ENCODE peak calls at places on chromosomes 5 and 9, in nine cellular contexts. One of them, this sample, is unnamed. For H3K27me3 and H3K36me3, the result is how much of the 10 kb centered on the place peaks cover.

GRCh38 chr5:150394103-150394502 is 18.6 kb downstream of the CD74 start:
- DNase-seq in tibial artery: no peak
- DNase-seq in endodermal cell: no peak
- DNase-seq in heart left ventricle: no peak
- DNase-seq in aorta: no peak
- DNase-seq in cardiac muscle cell: no peak
- DNase-seq in upper lobe of left lung: no peak
- DNase-seq in CD8-positive, alpha-beta memory T cell: no peak
- DNase-seq in ovary: no peak
- DNase-seq in this sample: no peak

GRCh38 chr9:137266162-137266527 is 11.0 kb downstream of the NELFB start:
- DNase-seq in upper lobe of left lung: no peak
- DNase-seq in ovary: no peak
- DNase-seq in cardiac muscle cell: no peak
- DNase-seq in tibial artery: no peak
- DNase-seq in endodermal cell: no peak
- DNase-seq in CD8-positive, alpha-beta memory T cell: no peak
- DNase-seq in aorta: peak
- DNase-seq in heart left ventricle: no peak
- DNase-seq in this sample: peak

GRCh38 chr5:135578685-135579341 is at the start of gene CXCL14:
- DNase-seq in tibial artery: peak
- DNase-seq in cardiac muscle cell: peak
- DNase-seq in heart left ventricle: no peak
- DNase-seq in CD8-positive, alpha-beta memory T cell: no peak
- DNase-seq in upper lobe of left lung: peak
- DNase-seq in endodermal cell: peak
- DNase-seq in ovary: no peak
- DNase-seq in aorta: peak
- DNase-seq in this sample: peak

GRCh38 chr5:42881416-42882109 is 69.9 kb upstream of the SELENOP start:
- DNase-seq in ovary: no peak
- DNase-seq in endodermal cell: no peak
- DNase-seq in heart left ventricle: no peak
- DNase-seq in cardiac muscle cell: no peak
- DNase-seq in aorta: no peak
- DNase-seq in upper lobe of left lung: no peak
- DNase-seq in CD8-positive, alpha-beta memory T cell: no peak
- DNase-seq in tibial artery: no peak
- DNase-seq in this sample: no peak

GRCh38 chr5:73126381-73126780 is 6.0 kb downstream of the TMEM171 start:
- DNase-seq in endodermal cell: no peak
- DNase-seq in tibial artery: no peak
- DNase-seq in cardiac muscle cell: no peak
- DNase-seq in upper lobe of left lung: no peak
- DNase-seq in ovary: no peak
- DNase-seq in heart left ventricle: no peak
- DNase-seq in CD8-positive, alpha-beta memory T cell: no peak
- DNase-seq in aorta: no peak
- DNase-seq in this sample: no peak

GRCh38 chr5:131064669-131065371 is 100.2 kb downstream of the HINT1 start:
- DNase-seq in endodermal cell: no peak
- DNase-seq in tibial artery: no peak
- DNase-seq in aorta: no peak
- DNase-seq in CD8-positive, alpha-beta memory T cell: no peak
- DNase-seq in cardiac muscle cell: no peak
- DNase-seq in heart left ventricle: no peak
- DNase-seq in upper lobe of left lung: no peak
- DNase-seq in ovary: no peak
- DNase-seq in this sample: no peak

GRCh38 chr5:51488803-51489642 is 105.8 kb downstream of the ISL1 start:
- DNase-seq in upper lobe of left lung: no peak
- DNase-seq in aorta: no peak
- DNase-seq in ovary: no peak
- DNase-seq in endodermal cell: no peak
- DNase-seq in cardiac muscle cell: no peak
- DNase-seq in heart left ventricle: no peak
- DNase-seq in tibial artery: no peak
- DNase-seq in CD8-positive, alpha-beta memory T cell: no peak
- DNase-seq in this sample: no peak

GRCh38 chr9:116175616-116176015 is 22.0 kb downstream of the PAPPA start:
- DNase-seq in endodermal cell: no peak
- DNase-seq in cardiac muscle cell: no peak
- DNase-seq in tibial artery: no peak
- DNase-seq in aorta: no peak
- DNase-seq in CD8-positive, alpha-beta memory T cell: no peak
- DNase-seq in upper lobe of left lung: no peak
- DNase-seq in heart left ventricle: no peak
- DNase-seq in ovary: no peak
- DNase-seq in this sample: no peak

GRCh38 chr9:137138701-137139467 is at the start of gene GRIN1:
- DNase-seq in CD8-positive, alpha-beta memory T cell: peak
- DNase-seq in endodermal cell: peak
- DNase-seq in heart left ventricle: no peak
- DNase-seq in tibial artery: no peak
- DNase-seq in cardiac muscle cell: peak
- DNase-seq in upper lobe of left lung: no peak
- DNase-seq in aorta: no peak
- DNase-seq in ovary: peak
- DNase-seq in this sample: peak

GRCh38 chr5:61471352-61471751 is 139.3 kb downstream of the ZSWIM6 start:
- DNase-seq in aorta: no peak
- DNase-seq in tibial artery: no peak
- DNase-seq in cardiac muscle cell: no peak
- DNase-seq in heart left ventricle: no peak
- DNase-seq in endodermal cell: no peak
- DNase-seq in ovary: no peak
- DNase-seq in upper lobe of left lung: no peak
- DNase-seq in CD8-positive, alpha-beta memory T cell: no peak
- DNase-seq in this sample: no peak

GRCh38 chr9:81737871-81738507 is 48.6 kb upstream of the TLE1 start:
- DNase-seq in tibial artery: peak
- DNase-seq in ovary: no peak
- DNase-seq in aorta: no peak
- DNase-seq in heart left ventricle: no peak
- DNase-seq in endodermal cell: peak
- DNase-seq in upper lobe of left lung: peak
- DNase-seq in CD8-positive, alpha-beta memory T cell: no peak
- DNase-seq in cardiac muscle cell: no peak
- DNase-seq in this sample: no peak

GRCh38 chr9:134590240-134591081 is 51.1 kb upstream of the COL5A1 start:
- DNase-seq in aorta: no peak
- DNase-seq in ovary: no peak
- DNase-seq in cardiac muscle cell: no peak
- DNase-seq in CD8-positive, alpha-beta memory T cell: no peak
- DNase-seq in heart left ventricle: no peak
- DNase-seq in upper lobe of left lung: peak
- DNase-seq in endodermal cell: peak
- DNase-seq in tibial artery: no peak
- DNase-seq in this sample: peak

GRCh38 chr5:65994117-65994786 is 67.9 kb downstream of the ERBIN start:
- DNase-seq in endodermal cell: no peak
- DNase-seq in aorta: no peak
- DNase-seq in tibial artery: no peak
- DNase-seq in heart left ventricle: no peak
- DNase-seq in upper lobe of left lung: no peak
- DNase-seq in CD8-positive, alpha-beta memory T cell: no peak
- DNase-seq in ovary: no peak
- DNase-seq in cardiac muscle cell: no peak
- DNase-seq in this sample: no peak

GRCh38 chr5:124661317-124662141 is 84.9 kb downstream of the ZNF608 start:
- DNase-seq in upper lobe of left lung: peak
- DNase-seq in endodermal cell: peak
- DNase-seq in CD8-positive, alpha-beta memory T cell: no peak
- DNase-seq in heart left ventricle: no peak
- DNase-seq in aorta: no peak
- DNase-seq in ovary: no peak
- DNase-seq in cardiac muscle cell: peak
- DNase-seq in tibial artery: no peak
- DNase-seq in this sample: no peak

GRCh38 chr5:42985129-42986037 is 54.7 kb downstream of the ANXA2R start:
- DNase-seq in ovary: no peak
- DNase-seq in cardiac muscle cell: no peak
- DNase-seq in aorta: no peak
- DNase-seq in tibial artery: no peak
- DNase-seq in heart left ventricle: no peak
- DNase-seq in upper lobe of left lung: no peak
- DNase-seq in endodermal cell: no peak
- DNase-seq in CD8-positive, alpha-beta memory T cell: no peak
- DNase-seq in this sample: no peak

GRCh38 chr9:114223564-114224246 is 68.4 kb downstream of the COL27A1 start:
- DNase-seq in heart left ventricle: no peak
- DNase-seq in endodermal cell: no peak
- DNase-seq in cardiac muscle cell: no peak
- DNase-seq in ovary: no peak
- DNase-seq in tibial artery: no peak
- DNase-seq in upper lobe of left lung: no peak
- DNase-seq in CD8-positive, alpha-beta memory T cell: no peak
- DNase-seq in aorta: no peak
- DNase-seq in this sample: no peak

DNA sequence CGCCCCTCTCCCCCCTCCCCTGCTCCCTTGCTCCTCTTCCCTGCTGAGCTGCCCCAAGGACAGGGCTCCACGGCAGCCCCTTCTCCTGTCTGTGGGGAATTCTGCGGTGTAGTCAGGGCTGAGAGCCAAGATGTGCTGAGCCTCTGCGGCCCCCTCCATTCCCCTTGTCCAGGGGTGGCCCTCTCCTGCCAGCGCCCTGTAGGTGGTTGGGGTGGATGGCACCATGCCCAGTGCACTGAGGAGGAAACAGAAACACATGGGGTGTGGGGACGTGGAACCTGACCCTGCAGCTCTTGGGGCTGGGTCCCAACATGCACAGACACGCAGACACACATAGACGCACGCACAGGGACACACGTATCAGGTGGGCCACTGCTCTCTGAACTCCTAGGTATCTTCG is 64.6 kb downstream of the HMCN2 start:
- DNase-seq in ovary: no peak
- DNase-seq in aorta: no peak
- DNase-seq in upper lobe of left lung: no peak
- DNase-seq in tibial artery: no peak
- DNase-seq in endodermal cell: no peak
- DNase-seq in cardiac muscle cell: no peak
- DNase-seq in heart left ventricle: no peak
- DNase-seq in CD8-positive, alpha-beta memory T cell: no peak
- DNase-seq in this sample: no peak
- H3K27me3 ChIP-seq in ovary: under half
- H3K27me3 ChIP-seq in aorta: under half
- H3K27me3 ChIP-seq in upper lobe of left lung: under half
- H3K27me3 ChIP-seq in tibial artery: under half
- H3K27me3 ChIP-seq in endodermal cell: under half
- H3K27me3 ChIP-seq in cardiac muscle cell: under half
- H3K27me3 ChIP-seq in heart left ventricle: under half
- H3K27me3 ChIP-seq in CD8-positive, alpha-beta memory T cell: under half
- H3K27me3 ChIP-seq in this sample: under half

GRCh38 chr9:128634651-128635262 is 21.9 kb downstream of the DYNC2I2 start:
- DNase-seq in ovary: no peak
- DNase-seq in CD8-positive, alpha-beta memory T cell: no peak
- DNase-seq in heart left ventricle: peak
- DNase-seq in endodermal cell: no peak
- DNase-seq in upper lobe of left lung: peak
- DNase-seq in cardiac muscle cell: no peak
- DNase-seq in tibial artery: no peak
- DNase-seq in aorta: no peak
- DNase-seq in this sample: no peak
- H3K4me3 ChIP-seq in ovary: no peak
- H3K4me3 ChIP-seq in CD8-positive, alpha-beta memory T cell: no peak
- H3K4me3 ChIP-seq in heart left ventricle: peak
- H3K4me3 ChIP-seq in endodermal cell: no peak
- H3K4me3 ChIP-seq in upper lobe of left lung: no peak
- H3K4me3 ChIP-seq in cardiac muscle cell: no peak
- H3K4me3 ChIP-seq in tibial artery: no peak
- H3K4me3 ChIP-seq in aorta: no peak
- H3K4me3 ChIP-seq in this sample: no peak

GRCh38 chr5:157215826-157216167 is 35.2 kb downstream of the ITK start:
- DNase-seq in heart left ventricle: no peak
- DNase-seq in aorta: no peak
- DNase-seq in CD8-positive, alpha-beta memory T cell: no peak
- DNase-seq in tibial artery: no peak
- DNase-seq in ovary: no peak
- DNase-seq in cardiac muscle cell: no peak
- DNase-seq in endodermal cell: peak
- DNase-seq in upper lobe of left lung: peak
- DNase-seq in this sample: no peak

GRCh38 chr5:157215143-157215825 is 34.6 kb downstream of the ITK start:
- DNase-seq in upper lobe of left lung: no peak
- DNase-seq in heart left ventricle: no peak
- DNase-seq in CD8-positive, alpha-beta memory T cell: no peak
- DNase-seq in cardiac muscle cell: no peak
- DNase-seq in aorta: no peak
- DNase-seq in ovary: no peak
- DNase-seq in endodermal cell: no peak
- DNase-seq in tibial artery: no peak
- DNase-seq in this sample: no peak

GRCh38 chr5:157217289-157218024 is 36.8 kb downstream of the ITK start:
- DNase-seq in cardiac muscle cell: no peak
- DNase-seq in ovary: no peak
- DNase-seq in aorta: no peak
- DNase-seq in endodermal cell: no peak
- DNase-seq in CD8-positive, alpha-beta memory T cell: no peak
- DNase-seq in tibial artery: no peak
- DNase-seq in upper lobe of left lung: no peak
- DNase-seq in heart left ventricle: no peak
- DNase-seq in this sample: no peak

GRCh38 chr5:157214399-157214798 is 33.8 kb downstream of the ITK start:
- DNase-seq in upper lobe of left lung: no peak
- DNase-seq in aorta: no peak
- DNase-seq in CD8-positive, alpha-beta memory T cell: no peak
- DNase-seq in ovary: no peak
- DNase-seq in heart left ventricle: no peak
- DNase-seq in tibial artery: no peak
- DNase-seq in endodermal cell: no peak
- DNase-seq in cardiac muscle cell: no peak
- DNase-seq in this sample: no peak

GRCh38 chr5:157216395-157217142 is 35.9 kb downstream of the ITK start:
- DNase-seq in tibial artery: no peak
- DNase-seq in aorta: no peak
- DNase-seq in ovary: no peak
- DNase-seq in endodermal cell: no peak
- DNase-seq in CD8-positive, alpha-beta memory T cell: no peak
- DNase-seq in cardiac muscle cell: no peak
- DNase-seq in heart left ventricle: no peak
- DNase-seq in upper lobe of left lung: no peak
- DNase-seq in this sample: no peak
- H3K36me3 ChIP-seq in tibial artery: under half
- H3K36me3 ChIP-seq in aorta: under half
- H3K36me3 ChIP-seq in ovary: under half
- H3K36me3 ChIP-seq in endodermal cell: under half
- H3K36me3 ChIP-seq in CD8-positive, alpha-beta memory T cell: half or more
- H3K36me3 ChIP-seq in cardiac muscle cell: under half
- H3K36me3 ChIP-seq in heart left ventricle: under half
- H3K36me3 ChIP-seq in upper lobe of left lung: under half
- H3K36me3 ChIP-seq in this sample: under half

DNA sequence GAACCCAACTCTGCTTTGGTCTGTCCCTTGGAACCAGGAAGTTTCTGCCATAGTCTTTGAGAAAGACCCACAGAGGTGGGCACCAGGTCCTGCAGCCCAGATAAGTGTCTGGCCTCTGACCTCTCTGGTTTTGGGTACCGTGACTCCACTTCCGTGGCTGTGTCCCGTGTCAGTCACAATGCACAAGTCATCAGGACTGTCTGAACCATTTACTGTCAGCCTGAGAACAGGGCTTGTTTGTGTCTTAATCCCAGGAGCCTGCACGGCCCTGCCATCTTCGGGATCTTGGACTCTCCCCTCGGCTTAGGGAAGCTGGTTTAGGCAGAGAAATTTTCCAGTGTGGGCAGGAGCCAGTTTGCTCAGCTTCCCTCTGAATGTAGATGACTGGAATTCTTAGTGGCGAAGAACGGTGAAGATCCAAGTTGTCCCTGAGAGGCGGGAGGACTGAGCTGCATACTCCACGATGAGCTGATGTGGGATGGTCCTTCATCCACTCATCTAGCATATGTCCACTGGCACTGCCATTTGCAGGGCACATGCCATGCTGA is 12.0 kb downstream of the GSN start:
- DNase-seq in upper lobe of left lung: no peak
- DNase-seq in aorta: no peak
- DNase-seq in endodermal cell: no peak
- DNase-seq in CD8-positive, alpha-beta memory T cell: no peak
- DNase-seq in tibial artery: no peak
- DNase-seq in cardiac muscle cell: no peak
- DNase-seq in heart left ventricle: no peak
- DNase-seq in ovary: no peak
- DNase-seq in this sample: no peak
- H3K27me3 ChIP-seq in upper lobe of left lung: under half
- H3K27me3 ChIP-seq in aorta: under half
- H3K27me3 ChIP-seq in endodermal cell: under half
- H3K27me3 ChIP-seq in CD8-positive, alpha-beta memory T cell: under half
- H3K27me3 ChIP-seq in tibial artery: under half
- H3K27me3 ChIP-seq in cardiac muscle cell: under half
- H3K27me3 ChIP-seq in heart left ventricle: under half
- H3K27me3 ChIP-seq in ovary: under half
- H3K27me3 ChIP-seq in this sample: half or more